ENCODE peak calls at places on chromosomes 11 and 22, in eight cellular contexts. S is cardiac septum; V is stimulated activated CD8-positive, alpha-beta memory T cell treated with anti-CD3 and anti-CD28 coated beads, Interleukin-12 subunit alpha, Interleukin-12 subunit beta, amount 100 ng/mL, for 4 hours; A is NCI-H460; Z is activated CD4-positive, alpha-beta T cell treated with anti-CD3 and anti-CD28 coated beads, Interleukin-2, amount 10 ng/mL, durations not matched to agents 7 days and 5 days; O is LoVo; P is tibial artery; I is NCI-H1436. W is an unnamed sample.

GRCh38 chr11:101331411-101331810 is 201.8 kb upstream of the PGR start:
- DNase-seq in S (no peak), V (no peak), A (no peak), Z (no peak), O (no peak), P (no peak), I (no peak), W (no peak)

GRCh38 chr11:15280393-15280792 is 165.7 kb downstream of the INSC start:
- DNase-seq in S (no peak), V (no peak), A (no peak), Z (no peak), O (no peak), P (no peak), I (no peak), W (no peak)

GRCh38 chr22:44063462-44064371 is 39.6 kb downstream of the PARVB start:
- DNase-seq in S (no peak), V (no peak), A (no peak), Z (no peak), O (no peak), P (no peak), I (no peak), W (no peak)

GRCh38 chr11:71240865-71241691 is 11.3 kb downstream of the SHANK2 start:
- DNase-seq in S (no peak), V (no peak), A (peak), Z (no peak), O (no peak), P (peak), I (peak), W (no peak)

GRCh38 chr22:17786435-17787158 is 12.3 kb upstream of the BID start:
- DNase-seq in S (peak), V (no peak), A (no peak), Z (no peak), O (no peak), P (peak), I (no peak), W (no peak)

GRCh38 chr11:78595431-78596130 is 20.9 kb upstream of the NARS2 start:
- DNase-seq in S (no peak), V (no peak), A (no peak), Z (no peak), O (no peak), P (no peak), I (no peak), W (no peak)

GRCh38 chr11:73496134-73496533 is 101.8 kb downstream of the FAM168A start:
- DNase-seq in S (no peak), V (no peak), A (no peak), Z (no peak), O (no peak), P (no peak), I (no peak), W (no peak)

GRCh38 chr22:43267332-43267731 is 75.8 kb downstream of the SCUBE1 start:
- DNase-seq in S (no peak), V (no peak), A (no peak), Z (no peak), O (no peak), P (no peak), I (no peak), W (no peak)

GRCh38 chr22:19325296-19325950 is 33.9 kb upstream of the CLTCL1 start:
- DNase-seq in S (no peak), V (no peak), A (no peak), Z (no peak), O (no peak), P (no peak), I (no peak), W (no peak)

GRCh38 chr11:16911658-16912057 is 102.6 kb downstream of the PLEKHA7 start:
- DNase-seq in S (no peak), V (no peak), A (no peak), Z (no peak), O (no peak), P (no peak), I (no peak), W (no peak)

GRCh38 chr11:119832536-119832935 is 103.5 kb upstream of the NECTIN1 start:
- DNase-seq in S (no peak), V (no peak), A (no peak), Z (no peak), O (no peak), P (no peak), I (peak), W (no peak)

GRCh38 chr11:36775157-36775556 is 177.1 kb upstream of the RAG2 start:
- DNase-seq in S (no peak), V (no peak), A (no peak), Z (no peak), O (no peak), P (no peak), I (no peak), W (no peak)

GRCh38 chr11:23313001-23313400 is 452.7 kb upstream of the CCDC179 start:
- DNase-seq in S (no peak), V (no peak), A (no peak), Z (no peak), O (no peak), P (no peak), I (no peak), W (no peak)

GRCh38 chr22:49297871-49298721 is 529.6 kb downstream of the BRD1 start:
- DNase-seq in S (peak), V (no peak), A (no peak), Z (no peak), O (no peak), P (peak), I (no peak), W (no peak)

GRCh38 chr11:12285811-12286222 is 91.6 kb upstream of the PARVA start:
- DNase-seq in S (peak), V (no peak), A (no peak), Z (no peak), O (no peak), P (no peak), I (no peak), W (no peak)

GRCh38 chr11:30344085-30344484 is 21.2 kb downstream of the ARL14EP start:
- DNase-seq in S (no peak), V (no peak), A (no peak), Z (no peak), O (no peak), P (no peak), I (no peak), W (peak)

GRCh38 chr11:131592734-131593133 is 222.3 kb downstream of the NTM start:
- DNase-seq in S (no peak), V (no peak), A (no peak), Z (no peak), O (no peak), P (no peak), I (no peak), W (no peak)

GRCh38 chr11:57674251-57674650 is 6.3 kb downstream of the ZDHHC5 start:
- DNase-seq in S (no peak), V (no peak), A (no peak), Z (no peak), O (no peak), P (no peak), I (no peak), W (no peak)

GRCh38 chr22:46079861-46080821 is 70.2 kb upstream of the PPARA start:
- DNase-seq in S (peak), V (no peak), A (peak), Z (no peak), O (peak), P (peak), I (peak), W (no peak)

GRCh38 chr11:113382121-113382520 is 5.5 kb upstream of the ANKK1 start:
- DNase-seq in S (no peak), V (no peak), A (no peak), Z (no peak), O (no peak), P (no peak), I (no peak), W (no peak)

GRCh38 chr11:96199563-96200025 is 143.4 kb downstream of the MAML2 start:
- DNase-seq in S (no peak), V (no peak), A (no peak), Z (peak), O (no peak), P (no peak), I (no peak), W (no peak)

GRCh38 chr11:17859552-17859951 is 125.0 kb downstream of the KCNC1 start:
- DNase-seq in S (no peak), V (no peak), A (no peak), Z (no peak), O (no peak), P (no peak), I (no peak), W (no peak)

GRCh38 chr22:22930571-22931556 is 43.2 kb downstream of the IGLL5 start:
- DNase-seq in S (no peak), V (no peak), A (no peak), Z (no peak), O (no peak), P (no peak), I (no peak), W (peak)

GRCh38 chr11:118914178-118914918 is 11.4 kb downstream of the BCL9L start:
- DNase-seq in S (no peak), V (no peak), A (no peak), Z (peak), O (peak), P (no peak), I (peak), W (peak)

GRCh38 chr11:117933930-117934329 is 4.7 kb upstream of the TMPRSS13 start:
- DNase-seq in S (peak), V (no peak), A (no peak), Z (no peak), O (no peak), P (no peak), I (no peak), W (no peak)

GRCh38 chr11:112361396-112361795 is 100.7 kb upstream of the PLET1 start:
- DNase-seq in S (no peak), V (no peak), A (no peak), Z (no peak), O (no peak), P (no peak), I (no peak), W (no peak)

GRCh38 chr22:37428649-37429586 is 1.6 kb upstream of the ELFN2 start:
- DNase-seq in S (no peak), V (peak), A (peak), Z (peak), O (peak), P (no peak), I (peak), W (peak)

GRCh38 chr11:105168457-105168856 is 28.9 kb upstream of the CARD18 start:
- DNase-seq in S (no peak), V (no peak), A (no peak), Z (no peak), O (no peak), P (no peak), I (no peak), W (no peak)

GRCh38 chr11:93517611-93518010 is 25.6 kb downstream of the SMCO4 start:
- DNase-seq in S (no peak), V (no peak), A (no peak), Z (no peak), O (no peak), P (no peak), I (no peak), W (no peak)

GRCh38 chr11:31254411-31254810 is 115.1 kb downstream of the DCDC1 start:
- DNase-seq in S (no peak), V (no peak), A (no peak), Z (no peak), O (no peak), P (no peak), I (no peak), W (no peak)

GRCh38 chr11:40867991-40868685 is 591.3 kb downstream of the LRRC4C start:
- DNase-seq in S (no peak), V (no peak), A (no peak), Z (no peak), O (no peak), P (no peak), I (no peak), W (no peak)

GRCh38 chr11:46361283-46362145 is 14.3 kb downstream of the DGKZ start:
- DNase-seq in S (peak), V (peak), A (no peak), Z (peak), O (no peak), P (peak), I (peak), W (no peak)

W was measured in RPMI8226.